ENCODE peak calls at places on chromosomes 6 and 20, in ten cellular contexts. V is occipital lobe; B is T47D; E is OCI-LY7; P is natural killer cell; D is lung microvascular endothelial cell; L is stimulated activated CD4-positive, alpha-beta T cell treated with anti-CD3 and anti-CD28 coated beads, Interleukin-2, amount 100 ng/mL, for 48 hours; J is endothelial cell; A is nephron progenitor cell; C is memory B cell. I is an unnamed sample.

GRCh38 chr20:50286609-50287008 is 96.0 kb downstream of the CEBPB start:
- DNase-seq in V (no peak), B (no peak), E (peak; percentile 41), P (no peak), D (no peak), L (no peak), J (no peak), A (peak; percentile 42), C (no peak), I (no peak)

GRCh38 chr6:10248378-10248843 is 166.5 kb downstream of the TFAP2A start:
- DNase-seq in V (no peak), B (no peak), E (no peak), P (no peak), D (no peak), L (no peak), J (no peak), A (no peak), C (no peak), I (no peak)

GRCh38 chr6:67896476-67896875 is 738.6 kb upstream of the ADGRB3 start:
- DNase-seq in V (no peak), B (no peak), E (no peak), P (no peak), D (peak; percentile 16), L (no peak), J (no peak), A (no peak), C (no peak), I (no peak)

GRCh38 chr20:51966296-51966971 is 164.1 kb upstream of the SALL4 start:
- DNase-seq in V (peak; percentile 1), B (peak; percentile 71), E (peak; percentile 55), P (no peak), D (peak; percentile 81), L (no peak), J (peak; percentile 68), A (peak; percentile 44), C (no peak), I (no peak)

GRCh38 chr6:30211899-30212298 is 1.3 kb downstream of the TRIM26 start:
- DNase-seq in V (no peak), B (no peak), E (no peak), P (no peak), D (no peak), L (no peak), J (no peak), A (no peak), C (no peak), I (no peak)

GRCh38 chr20:1150218-1150617 is 31.8 kb downstream of the PSMF1 start:
- DNase-seq in V (no peak), B (no peak), E (no peak), P (no peak), D (no peak), L (peak; percentile 9), J (no peak), A (no peak), C (no peak), I (no peak)

GRCh38 chr6:163867518-163868292 is 453.2 kb downstream of the QKI start:
- DNase-seq in V (no peak), B (no peak), E (no peak), P (no peak), D (no peak), L (no peak), J (no peak), A (no peak), C (no peak), I (no peak)

GRCh38 chr20:12086359-12086758 is 168.7 kb downstream of the BTBD3 start:
- DNase-seq in V (no peak), B (no peak), E (no peak), P (no peak), D (no peak), L (no peak), J (no peak), A (no peak), C (no peak), I (no peak)